ENCODE peak calls at places on chromosomes 5 and 9, in five cellular contexts. B, U, N, T and P are unnamed samples.

GRCh38 chr5:113246371-113246870 is 188.4 kb downstream of the TSSK1B start:
- DNase-seq in B (no peak), U (no peak), T (no peak), N (peak; percentile 11), P (no peak)

GRCh38 chr5:59592101-59592500 is 301.4 kb downstream of the PDE4D start:
- DNase-seq in N (no peak), U (no peak), B (no peak), T (no peak), P (peak; percentile 63)

GRCh38 chr5:129996896-129997295 is 92.6 kb downstream of the CHSY3 start:
- DNase-seq in T (no peak), N (peak; percentile 65), B (no peak), U (no peak), P (peak; percentile 31)

GRCh38 chr5:36403601-36404311 is 102.1 kb upstream of the RANBP3L start:
- DNase-seq in N (peak; percentile 84), T (no peak), U (no peak), B (no peak), P (peak; percentile 55)

GRCh38 chr9:122988919-122989614 is 44.4 kb upstream of the GPR21 start:
- DNase-seq in T (no peak), N (no peak), B (no peak), U (peak; percentile 6), P (no peak)

GRCh38 chr5:28512648-28513047 is 1474.3 kb upstream of the CDH9 start:
- DNase-seq in U (no peak), B (no peak), N (no peak), T (no peak), P (no peak)

GRCh38 chr5:10481241-10481932 is 39.7 kb downstream of the ROPN1L start:
- DNase-seq in N (no peak), U (no peak), T (no peak), B (no peak), P (no peak)

GRCh38 chr5:96067902-96068614 is 106.4 kb upstream of the ELL2 start:
- DNase-seq in N (peak; percentile 72), T (no peak), B (no peak), U (no peak), P (peak; percentile 70)

GRCh38 chr5:91499943-91500531 is 116.9 kb upstream of the ARRDC3 start:
- DNase-seq in B (no peak), T (no peak), N (no peak), U (peak; percentile 47), P (peak; percentile 4)

GRCh38 chr5:6251579-6252102 is 126.7 kb downstream of the MED10 start:
- DNase-seq in B (no peak), T (no peak), U (no peak), N (no peak), P (no peak)

GRCh38 chr9:89466451-89467277 is 31.2 kb downstream of the SEMA4D start:
- DNase-seq in U (no peak), N (no peak), B (no peak), T (no peak), P (no peak)

GRCh38 chr5:61263561-61264272 is 68.3 kb upstream of the ZSWIM6 start:
- DNase-seq in N (no peak), T (no peak), B (no peak), U (no peak), P (no peak)

GRCh38 chr5:77628840-77629552 is 9.5 kb downstream of the OTP start:
- DNase-seq in B (no peak), U (no peak), N (no peak), T (no peak), P (no peak)

GRCh38 chr9:115649991-115650472 is 503.6 kb upstream of the PAPPA start:
- DNase-seq in U (no peak), N (peak; percentile 62), B (no peak), T (peak; percentile 74), P (peak; percentile 100)

GRCh38 chr5:4815002-4815401 is 325.1 kb upstream of the ADAMTS16 start:
- DNase-seq in T (no peak), N (no peak), U (no peak), B (no peak), P (no peak)

GRCh38 chr9:138020795-138021182 is 143.2 kb downstream of the CACNA1B start:
- DNase-seq in N (no peak), T (no peak), B (no peak), U (no peak), P (no peak)

GRCh38 chr5:120678279-120678678 is 214.2 kb downstream of the PRR16 start:
- DNase-seq in B (no peak), T (no peak), U (no peak), N (no peak), P (peak; percentile 42)

GRCh38 chr9:89996717-89997116 is 391.9 kb downstream of the GADD45G start:
- DNase-seq in B (no peak), N (no peak), U (peak; percentile 14), T (no peak), P (no peak)

GRCh38 chr9:115353681-115354080 is 235.7 kb upstream of the TNC start:
- DNase-seq in U (no peak), B (no peak), N (peak; percentile 19), T (no peak), P (no peak)

DNA sequence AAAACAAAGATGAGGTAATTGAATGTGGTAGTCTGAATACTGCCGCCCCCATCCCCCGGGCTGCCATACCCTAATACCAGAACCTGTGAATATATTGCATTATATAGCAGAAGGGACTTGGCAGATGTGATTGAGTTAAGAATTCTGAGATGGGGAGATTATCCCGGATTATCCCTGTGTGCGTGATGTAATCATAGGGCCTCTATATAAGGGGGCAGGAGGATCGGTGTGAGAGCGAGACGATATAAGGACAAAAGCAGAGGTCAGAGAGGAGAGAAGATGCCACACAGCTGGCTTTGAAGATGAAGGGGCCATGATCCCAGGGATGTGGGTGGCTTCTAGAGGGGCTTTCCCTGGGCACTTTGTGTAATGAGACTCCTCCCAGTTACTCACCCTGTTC is 101.7 kb upstream of the TLE1 start:
- DNase-seq in B (no peak), N (no peak), U (no peak), T (no peak), P (no peak)
- H3K4me3 ChIP-seq in B (no peak overlapping the region), N (no peak overlapping the region), U (no peak overlapping the region), T (no peak overlapping the region), P (no peak overlapping the region)

GRCh38 chr9:124835026-124835501 is 18.2 kb upstream of the WDR38 start:
- DNase-seq in B (no peak), T (no peak), U (no peak), N (no peak), P (peak; percentile 68)
- H3K4me3 ChIP-seq in B (no peak overlapping the region), T (no peak overlapping the region), U (no peak overlapping the region), N (no peak overlapping the region), P (no peak overlapping the region)

DNA sequence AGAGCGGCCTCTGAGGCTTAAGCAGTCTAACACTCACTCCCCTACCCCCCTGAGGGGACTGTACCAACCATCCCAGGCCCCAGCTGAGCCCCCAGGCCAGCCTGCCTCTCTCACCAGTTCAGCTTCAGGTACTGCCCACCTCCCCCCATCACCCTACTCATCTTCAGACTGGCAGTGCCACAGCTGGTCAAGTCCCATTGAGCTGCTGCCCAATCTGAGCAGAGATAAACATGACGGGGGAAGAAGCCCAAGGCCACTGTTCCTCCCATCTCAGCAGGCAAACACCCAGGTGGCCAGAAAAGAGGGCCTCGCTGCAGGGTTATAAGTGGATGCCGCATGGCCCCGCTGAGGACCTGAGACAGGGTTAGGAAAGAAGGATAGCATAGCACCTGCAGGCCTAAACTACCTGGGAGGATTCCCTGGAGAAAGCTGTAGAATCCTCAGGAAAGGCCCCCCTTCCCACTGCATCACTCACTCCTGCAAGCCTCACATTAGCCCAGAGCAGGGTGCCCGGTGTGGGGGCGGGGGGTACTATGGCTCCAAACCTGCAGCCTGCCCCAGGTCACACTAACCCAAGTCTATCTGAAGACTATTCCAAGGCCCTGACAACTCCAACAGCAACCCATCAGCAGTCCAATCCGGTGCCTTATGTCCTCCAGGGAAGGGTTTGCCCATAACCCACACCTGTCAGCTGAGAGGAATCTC is 3.6 kb downstream of the B4GALT1 start:
- DNase-seq in U (no peak), N (no peak), T (no peak), B (no peak), P (no peak)
- H3K4me3 ChIP-seq in U (peak overlapping the region; percentile 93), N (peak overlapping the region; percentile 93), T (peak overlapping the region; percentile 92), B (peak overlapping the region; percentile 86), P (peak overlapping the region; percentile 98)

GRCh38 chr9:110897899-110898298 is 140.4 kb downstream of the LPAR1 start:
- DNase-seq in U (no peak), N (no peak), T (no peak), B (no peak), P (no peak)
- H3K4me3 ChIP-seq in U (no peak overlapping the region), N (no peak overlapping the region), T (peak overlapping the region; percentile 25), B (no peak overlapping the region), P (no peak overlapping the region)